ENCODE peak calls at places on chromosomes 2 and 18, in six cellular contexts. D is RPMI8226, U is tibial artery, Z is RPMI7951, H is A549, R is caudate nucleus. N is an unnamed sample.

GRCh38 chr2:221204699-221205098 is 367.4 kb downstream of the EPHA4 start:
- DNase-seq in H (no peak), U (no peak), R (no peak), D (no peak), Z (no peak), N (no peak)

GRCh38 chr2:164456599-164456998 is 164.7 kb downstream of the GRB14 start:
- DNase-seq in U (no peak), R (no peak), D (peak; percentile 66), H (no peak), Z (peak; percentile 1), N (no peak)

GRCh38 chr2:78992451-78992806 is 33.1 kb upstream of the REG3G start:
- DNase-seq in H (peak; percentile 30), D (peak; percentile 20), U (no peak), R (no peak), Z (no peak), N (peak; percentile 56)

GRCh38 chr2:236653863-236654262 is 84.2 kb downstream of the ACKR3 start:
- DNase-seq in R (no peak), D (no peak), H (no peak), Z (no peak), U (no peak), N (no peak)

GRCh38 chr2:201643216-201643651 is at the start of gene TMEM237:
- DNase-seq in D (peak; percentile 43), H (peak; percentile 54), R (peak; percentile 64), U (peak; percentile 82), Z (peak; percentile 57), N (peak; percentile 20)

GRCh38 chr2:19674051-19675002 is 227.5 kb downstream of the TTC32 start:
- DNase-seq in Z (peak; percentile 33), H (no peak), U (no peak), R (no peak), D (no peak), N (no peak)

GRCh38 chr2:937530-937929 is 13.1 kb upstream of the SNTG2 start:
- DNase-seq in H (no peak), D (no peak), Z (peak; percentile 5), U (no peak), R (no peak), N (peak; percentile 22)

GRCh38 chr2:169736902-169737301 is 3.3 kb downstream of the KLHL23 start:
- DNase-seq in Z (no peak), U (no peak), R (no peak), D (no peak), H (no peak), N (no peak)

GRCh38 chr2:144320491-144320890 is 199.4 kb downstream of the ZEB2 start:
- DNase-seq in Z (peak; percentile 85), R (no peak), H (no peak), U (no peak), D (no peak), N (peak; percentile 38)

GRCh38 chr18:8610442-8610801 is 1.2 kb downstream of the RAB12 start:
- DNase-seq in Z (peak; percentile 21), D (peak; percentile 56), U (no peak), R (no peak), H (no peak), N (no peak)

GRCh38 chr18:9965711-9966624 is 52.2 kb downstream of the VAPA start:
- DNase-seq in U (no peak), Z (no peak), H (no peak), D (no peak), R (no peak), N (no peak)

GRCh38 chr2:79782540-79782939 is 269.7 kb downstream of the CTNNA2 start:
- DNase-seq in R (no peak), U (no peak), D (no peak), H (no peak), Z (no peak), N (no peak)

GRCh38 chr2:168814939-168815907 is 12.8 kb downstream of the NOSTRIN start:
- DNase-seq in U (no peak), D (no peak), Z (no peak), H (no peak), R (no peak), N (no peak)

GRCh38 chr2:179335732-179336131 is 71.1 kb upstream of the SESTD1 start:
- DNase-seq in U (no peak), R (no peak), Z (no peak), H (no peak), D (no peak), N (no peak)

GRCh38 chr2:144362401-144362800 is 157.5 kb downstream of the ZEB2 start:
- DNase-seq in R (no peak), Z (no peak), U (no peak), D (no peak), H (peak; percentile 17), N (no peak)

GRCh38 chr18:62521082-62521481 is 1.7 kb upstream of the ZCCHC2 start:
- DNase-seq in D (no peak), H (no peak), Z (no peak), R (no peak), U (no peak), N (no peak)

GRCh38 chr2:26562811-26563645 is 78.1 kb downstream of the CIB4 start:
- DNase-seq in Z (peak; percentile 78), U (peak; percentile 65), D (no peak), R (no peak), H (no peak), N (peak; percentile 97)

GRCh38 chr2:214192711-214193110 is 218.1 kb upstream of the VWC2L start:
- DNase-seq in R (no peak), D (no peak), Z (no peak), U (no peak), H (no peak), N (no peak)

GRCh38 chr2:198697794-198698193 is 759.9 kb downstream of the SATB2 start:
- DNase-seq in D (no peak), R (no peak), Z (no peak), H (no peak), U (no peak), N (no peak)

N was measured in SK-MEL-5.